ENCODE peak calls at places on chromosomes 13 and 19, in five cellular contexts. O, C, X, I and A are unnamed samples.
A peak's percentile ranks its signal among the peaks of the same experiment; 100 is the strongest.

GRCh38 chr19:54029930-54030490 is 33.7 kb downstream of the VSTM1 start:
- DNase-seq in X (no peak), I (no peak), O (peak; percentile 80), C (peak; percentile 64), A (peak; percentile 47)

GRCh38 chr19:7595466-7596133 is at the start of gene CAMSAP3:
- DNase-seq in O (peak; percentile 91), X (no peak), I (no peak), C (no peak), A (peak; percentile 36)

GRCh38 chr13:44842158-44842557 is 147.1 kb downstream of the NUFIP1 start:
- DNase-seq in I (no peak), O (no peak), C (no peak), X (no peak), A (no peak)

GRCh38 chr13:105545811-105546210 is 989.7 kb downstream of the EFNB2 start:
- DNase-seq in C (no peak), X (no peak), I (no peak), O (no peak), A (no peak)

GRCh38 chr13:28746289-28746612 is 27.5 kb upstream of the SLC46A3 start:
- DNase-seq in C (no peak), O (no peak), X (no peak), I (no peak), A (no peak)

GRCh38 chr19:35155441-35155840 is 906 bp downstream of the FXYD5 start:
- DNase-seq in X (no peak), C (no peak), O (no peak), I (peak; percentile 45), A (no peak)

GRCh38 chr13:58907347-58907746 is 1256.4 kb downstream of the DIAPH3 start:
- DNase-seq in I (no peak), X (no peak), C (no peak), O (no peak), A (no peak)

GRCh38 chr19:33697766-33698165 is 76.0 kb downstream of the CHST8 start:
- DNase-seq in C (no peak), I (no peak), O (no peak), X (no peak), A (no peak)

GRCh38 chr19:47369923-47370625 is 21.0 kb downstream of the DHX34 start:
- DNase-seq in C (peak; percentile 74), X (no peak), O (peak; percentile 35), I (no peak), A (no peak)

GRCh38 chr13:75308222-75308621 is 173.7 kb downstream of the TBC1D4 start:
- DNase-seq in X (no peak), C (no peak), I (no peak), O (no peak), A (no peak)

GRCh38 chr13:106602178-106602577 is 34.2 kb upstream of the ARGLU1 start:
- DNase-seq in X (no peak), C (no peak), O (no peak), I (no peak), A (no peak)

GRCh38 chr19:45981350-45981749 is 7.7 kb upstream of the NOVA2 start:
- DNase-seq in I (no peak), C (no peak), O (no peak), X (no peak), A (no peak)

GRCh38 chr13:84737671-84738070 is 855.4 kb upstream of the SLITRK1 start:
- DNase-seq in X (no peak), I (no peak), O (no peak), C (no peak), A (no peak)

GRCh38 chr13:38954291-38954690 is 36.3 kb downstream of the STOML3 start:
- DNase-seq in I (no peak), C (no peak), O (no peak), X (no peak), A (no peak)

GRCh38 chr13:79741006-79741405 is 260.1 kb downstream of the NDFIP2 start:
- DNase-seq in O (peak; percentile 41), C (peak; percentile 42), X (no peak), I (no peak), A (no peak)

GRCh38 chr13:100517706-100518105 is 70.9 kb downstream of the GGACT start:
- DNase-seq in O (no peak), I (no peak), X (no peak), C (no peak), A (no peak)

GRCh38 chr19:52492991-52493470 is 34.4 kb upstream of the ZNF808 start:
- DNase-seq in I (no peak), C (no peak), O (peak; percentile 73), X (no peak), A (no peak)

GRCh38 chr19:11373166-11373884 is 1.1 kb upstream of the SWSAP1 start:
- DNase-seq in O (peak; percentile 81), C (no peak), X (no peak), I (no peak), A (no peak)

GRCh38 chr19:21092107-21092506 is 10.1 kb downstream of the ZNF714 start:
- DNase-seq in C (no peak), X (no peak), O (peak; percentile 6), I (no peak), A (no peak)

GRCh38 chr13:59261928-59262488 is 901.7 kb downstream of the DIAPH3 start:
- DNase-seq in C (no peak), O (peak; percentile 18), I (no peak), X (no peak), A (no peak)

GRCh38 chr13:85068231-85068630 is 731.0 kb downstream of the SLITRK6 start:
- DNase-seq in C (no peak), O (no peak), I (no peak), X (no peak), A (no peak)

GRCh38 chr19:55301459-55302331 is 17.9 kb downstream of the BRSK1 start:
- DNase-seq in O (peak; percentile 91), I (peak; percentile 88), C (peak; percentile 67), X (peak; percentile 93), A (peak; percentile 88)

DNA sequence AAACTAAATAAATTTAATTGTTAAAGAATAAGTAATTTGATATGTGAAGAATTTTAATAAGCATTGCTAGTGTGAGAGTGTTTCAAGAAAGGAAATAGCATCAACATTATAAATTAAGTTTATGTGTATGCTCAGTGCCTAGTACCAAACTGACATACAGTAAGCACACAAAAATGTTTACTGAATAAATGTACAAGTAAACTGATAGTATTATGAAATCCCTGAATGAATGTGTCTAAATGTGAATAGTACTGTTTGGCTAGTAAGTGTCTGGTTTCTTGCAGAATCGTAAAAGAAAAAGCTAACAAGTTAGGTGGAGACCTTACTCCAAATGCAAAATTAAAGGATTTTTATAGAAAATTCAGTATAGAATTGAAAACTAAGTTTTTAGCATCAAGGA is 233.6 kb downstream of the PCDH9 start:
- DNase-seq in X (no peak), I (no peak), O (no peak), C (no peak), A (no peak)
- H3K4me3 ChIP-seq in X (no peak overlapping the region), I (no peak overlapping the region), O (no peak overlapping the region), C (no peak overlapping the region), A (no peak overlapping the region)

DNA sequence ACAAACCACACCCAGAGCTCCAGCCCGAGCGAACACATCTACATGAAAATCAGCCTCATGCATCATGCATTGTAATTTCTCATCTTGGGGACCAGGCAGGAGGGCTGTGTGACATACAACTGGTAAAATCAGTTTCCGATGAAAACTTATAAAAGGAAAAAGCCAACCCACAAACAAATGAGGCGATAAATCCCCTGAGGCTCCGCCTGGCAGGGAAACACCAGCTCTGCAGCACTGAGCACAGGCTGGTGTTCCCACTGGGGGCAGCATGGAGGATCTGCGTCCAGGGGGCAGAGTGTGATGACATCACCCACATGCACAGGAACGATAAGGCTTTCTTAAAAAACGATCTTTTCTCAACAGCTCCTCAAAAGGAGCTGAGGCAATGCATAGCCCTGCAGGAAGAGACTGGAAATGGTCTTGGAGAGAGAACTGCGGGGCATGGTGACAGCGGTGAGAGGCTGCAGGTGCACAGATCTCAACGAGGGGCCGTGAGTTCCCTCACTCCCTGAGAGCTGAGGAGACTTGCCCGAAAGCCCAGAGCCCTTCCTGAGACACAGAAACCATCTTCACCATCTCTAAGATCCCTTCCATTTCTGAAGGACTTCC is 24.6 kb downstream of the SH3GL1 start:
- DNase-seq in C (peak; percentile 59), I (peak; percentile 76), O (peak; percentile 80), X (no peak), A (no peak)
- H3K4me3 ChIP-seq in C (no peak overlapping the region), I (no peak overlapping the region), O (no peak overlapping the region), X (peak overlapping the region; percentile 22), A (no peak overlapping the region)

GRCh38 chr13:113291997-113292862 is 4.8 kb upstream of the LAMP1 start:
- DNase-seq in I (no peak), C (no peak), O (peak; percentile 34), X (peak; percentile 80), A (no peak)
- H3K4me3 ChIP-seq in I (no peak overlapping the region), C (peak overlapping the region; percentile 34), O (no peak overlapping the region), X (peak overlapping the region; percentile 62), A (no peak overlapping the region)

GRCh38 chr19:18271433-18271841 is 2.8 kb downstream of the IQCN start:
- DNase-seq in O (no peak), X (no peak), C (no peak), I (no peak), A (no peak)

GRCh38 chr19:18278521-18279265 is 2.7 kb downstream of the JUND start:
- DNase-seq in O (no peak), X (no peak), C (peak; percentile 25), I (peak; percentile 45), A (peak; percentile 71)

GRCh38 chr19:18273566-18274302 is 518 bp downstream of the IQCN start:
- DNase-seq in C (no peak), O (no peak), X (no peak), I (no peak), A (no peak)

GRCh38 chr19:18274303-18274775 is at the start of gene IQCN:
- DNase-seq in I (no peak), O (peak; percentile 69), X (peak; percentile 67), C (peak; percentile 29), A (peak; percentile 61)

GRCh38 chr19:18274776-18275356 is 614 bp upstream of the IQCN start:
- DNase-seq in O (peak; percentile 90), C (peak; percentile 76), I (no peak), X (peak; percentile 95), A (peak; percentile 59)
- H3K4me3 ChIP-seq in O (no peak overlapping the region), C (no peak overlapping the region), I (no peak overlapping the region), X (peak overlapping the region; percentile 24), A (no peak overlapping the region)

DNA sequence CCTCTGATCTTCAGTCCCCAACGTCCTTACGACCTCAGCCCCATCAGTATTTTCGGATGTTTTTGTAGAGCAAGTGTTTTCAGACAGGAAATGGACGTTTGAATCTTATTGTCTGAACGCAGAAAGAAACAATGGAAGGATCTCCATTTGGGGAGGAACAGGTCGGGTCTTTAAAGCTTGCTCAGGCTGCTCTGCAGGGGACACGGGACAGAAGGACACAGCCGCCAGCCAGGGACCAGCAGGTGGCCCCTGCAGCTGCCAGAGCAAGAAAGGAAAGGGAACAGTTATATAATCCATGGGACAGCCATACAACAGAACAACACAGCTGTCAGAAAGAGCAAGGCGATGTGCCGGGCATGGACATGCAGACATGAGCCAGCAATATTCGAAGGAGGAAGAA is 18.5 kb upstream of the IGLON5 start:
- DNase-seq in X (no peak), I (no peak), C (no peak), O (no peak), A (no peak)
- H3K4me3 ChIP-seq in X (no peak overlapping the region), I (no peak overlapping the region), C (no peak overlapping the region), O (no peak overlapping the region), A (no peak overlapping the region)

DNA sequence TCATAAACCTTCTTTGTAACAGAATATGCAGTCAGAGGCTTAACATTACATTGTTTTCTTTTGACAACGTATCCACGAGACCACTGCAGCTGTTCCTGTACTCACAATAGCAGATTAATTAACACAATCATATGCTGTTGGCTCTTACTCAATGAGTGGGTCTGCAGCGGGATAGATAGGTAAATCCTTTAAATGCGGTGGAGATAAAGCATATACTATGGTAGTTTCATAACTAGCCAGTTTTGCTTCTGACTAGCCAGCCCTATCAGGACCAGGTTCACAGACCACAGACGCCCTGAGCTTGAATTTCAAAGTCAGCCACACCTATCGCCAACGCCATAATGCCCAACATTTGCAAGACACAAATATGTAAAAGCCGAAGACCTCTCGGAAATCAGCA is 120.4 kb downstream of the ZNF536 start:
- DNase-seq in X (no peak), I (no peak), C (no peak), O (no peak), A (no peak)
- H3K4me3 ChIP-seq in X (no peak overlapping the region), I (no peak overlapping the region), C (no peak overlapping the region), O (no peak overlapping the region), A (no peak overlapping the region)